ENCODE peak calls at places on chromosome 21, in ten cellular contexts. V is fibroblast of pulmonary artery, P is left lung, G is Panc1, H is T-helper 2 cell, D is Peyer's patch, K is naive B cell, M is stromal cell of bone marrow, L is left ventricle myocardium inferior, R is amniotic epithelial cell. S is an unnamed sample.
A peak's percentile ranks its signal among the peaks of the same experiment; 100 is the strongest.

GRCh38 chr21:38349111-38349746 is 92.4 kb downstream of the KCNJ15 start:
- DNase-seq in D (no peak), K (no peak), M (peak; percentile 99), P (no peak), R (no peak), G (no peak), H (no peak), L (no peak), V (peak; percentile 27), S (peak; percentile 40)

GRCh38 chr21:7952648-7953047 is 2568.7 kb upstream of the TPTE start:
- DNase-seq in K (no peak), V (no peak), D (no peak), G (no peak), L (no peak), P (no peak), R (no peak), H (no peak), M (no peak), S (no peak)

GRCh38 chr21:45384656-45385548 is 20.1 kb upstream of the COL18A1 start:
- DNase-seq in H (no peak), K (no peak), M (no peak), L (no peak), R (no peak), P (peak; percentile 19), D (no peak), G (no peak), V (no peak), S (peak; percentile 44)

GRCh38 chr21:46207006-46207919 is 21.3 kb downstream of the LSS start:
- DNase-seq in V (no peak), R (no peak), L (no peak), D (no peak), H (no peak), P (no peak), K (no peak), M (no peak), G (no peak), S (no peak)

GRCh38 chr21:42456457-42456856 is 39.6 kb downstream of the RSPH1 start:
- DNase-seq in K (no peak), G (no peak), P (no peak), L (no peak), M (no peak), R (no peak), H (no peak), D (peak; percentile 82), V (no peak), S (no peak)

GRCh38 chr21:45224189-45224938 is 63.3 kb downstream of the POFUT2 start:
- DNase-seq in G (no peak), P (no peak), K (no peak), R (no peak), M (no peak), L (no peak), H (peak; percentile 44), D (peak; percentile 77), V (no peak), S (no peak)

GRCh38 chr21:28267449-28267848 is 725.2 kb downstream of the LTN1 start:
- DNase-seq in L (no peak), K (no peak), V (no peak), D (no peak), R (no peak), G (no peak), P (no peak), M (no peak), H (no peak), S (no peak)

GRCh38 chr21:46320331-46320801 is 3.3 kb downstream of the C21orf58 start:
- DNase-seq in M (no peak), V (no peak), G (no peak), D (no peak), H (no peak), K (no peak), L (no peak), P (no peak), R (no peak), S (peak; percentile 61)

GRCh38 chr21:35414511-35415139 is 365.5 kb upstream of the RUNX1 start:
- DNase-seq in D (no peak), K (no peak), P (no peak), V (no peak), H (no peak), M (no peak), R (no peak), L (no peak), G (no peak), S (no peak)

GRCh38 chr21:38507374-38507942 is 9.2 kb upstream of the ERG start:
- DNase-seq in H (no peak), V (no peak), L (no peak), P (no peak), R (no peak), D (no peak), K (no peak), G (no peak), M (no peak), S (no peak)

GRCh38 chr21:17462276-17462981 is 50.4 kb upstream of the CXADR start:
- DNase-seq in V (peak; percentile 21), G (no peak), K (no peak), L (no peak), H (no peak), M (no peak), D (peak; percentile 82), P (no peak), R (no peak), S (no peak)

GRCh38 chr21:18245493-18245967 is 897 bp downstream of the CHODL start:
- DNase-seq in G (no peak), K (no peak), V (no peak), L (no peak), P (no peak), M (no peak), H (no peak), D (no peak), R (no peak), S (no peak)

GRCh38 chr21:19908386-19908785 is 1089.8 kb upstream of the NCAM2 start:
- DNase-seq in L (no peak), K (no peak), H (no peak), P (no peak), V (no peak), G (no peak), M (no peak), D (no peak), R (no peak), S (no peak)

GRCh38 chr21:17270234-17270633 is 242.6 kb upstream of the CXADR start:
- DNase-seq in R (peak; percentile 37), G (no peak), K (no peak), D (no peak), P (no peak), L (peak; percentile 20), V (peak; percentile 73), H (no peak), M (peak; percentile 33), S (peak; percentile 36)

GRCh38 chr21:46553993-46554392 is 50.9 kb downstream of the S100B start:
- DNase-seq in D (no peak), R (no peak), K (no peak), H (no peak), P (no peak), G (no peak), V (no peak), M (no peak), L (no peak), S (no peak)

GRCh38 chr21:34612557-34612956 is 2.4 kb downstream of the RCAN1 start:
- DNase-seq in H (no peak), G (no peak), D (no peak), M (no peak), K (no peak), L (no peak), P (no peak), R (no peak), V (peak; percentile 23), S (no peak)

GRCh38 chr21:34054259-34054658 is 19.1 kb upstream of the MRPS6 start:
- DNase-seq in M (no peak), V (no peak), L (no peak), R (no peak), K (no peak), H (no peak), G (no peak), P (no peak), D (no peak), S (no peak)

GRCh38 chr21:37757631-37758376 is 158.5 kb downstream of the KCNJ6 start:
- DNase-seq in V (no peak), H (no peak), L (no peak), P (no peak), R (peak; percentile 16), G (no peak), M (no peak), K (no peak), D (no peak), S (no peak)

GRCh38 chr21:42512346-42513034 is 1.2 kb upstream of the SLC37A1 start:
- DNase-seq in K (no peak), V (no peak), M (no peak), H (no peak), D (no peak), L (no peak), P (no peak), G (no peak), R (no peak), S (no peak)

GRCh38 chr21:41678016-41678935 is 88.6 kb downstream of the RIPK4 start:
- DNase-seq in K (no peak), P (peak; percentile 60), D (peak; percentile 81), G (peak; percentile 59), M (no peak), L (no peak), R (no peak), H (no peak), V (no peak), S (no peak)

GRCh38 chr21:42560517-42561179 is 47.0 kb downstream of the SLC37A1 start:
- DNase-seq in H (no peak), M (no peak), L (no peak), D (peak; percentile 25), G (no peak), P (peak; percentile 2), R (no peak), K (no peak), V (no peak), S (no peak)

GRCh38 chr21:37615962-37616361 is 249.4 kb downstream of the DYRK1A start:
- DNase-seq in M (no peak), P (no peak), G (no peak), H (no peak), L (no peak), R (no peak), K (no peak), D (no peak), V (no peak), S (no peak)

GRCh38 chr21:46168238-46168637 is 12.9 kb upstream of the FTCD start:
- DNase-seq in P (no peak), G (no peak), L (no peak), M (no peak), D (peak; percentile 30), V (no peak), R (no peak), K (no peak), H (no peak), S (no peak)

GRCh38 chr21:15141236-15141970 is 76.6 kb upstream of the NRIP1 start:
- DNase-seq in D (peak; percentile 73), G (no peak), H (no peak), L (no peak), M (no peak), R (no peak), V (no peak), P (peak; percentile 73), K (no peak), S (no peak)

GRCh38 chr21:28832013-28832714 is 160.5 kb downstream of the LTN1 start:
- DNase-seq in G (peak; percentile 13), D (no peak), H (no peak), V (peak; percentile 22), P (no peak), M (no peak), R (peak; percentile 66), K (no peak), L (no peak), S (peak; percentile 34)

GRCh38 chr21:15896501-15896900 is 166.7 kb downstream of the USP25 start:
- DNase-seq in L (no peak), R (no peak), V (no peak), H (no peak), M (no peak), G (no peak), K (no peak), D (no peak), P (no peak), S (no peak)

GRCh38 chr21:44845418-44846200 is 27.7 kb upstream of the SUMO3 start:
- DNase-seq in V (peak; percentile 64), M (no peak), R (peak; percentile 63), D (peak; percentile 73), H (no peak), K (peak; percentile 50), G (no peak), L (peak; percentile 80), P (peak; percentile 67), S (peak; percentile 82)

GRCh38 chr21:45590246-45590725 is 48.0 kb upstream of the SLC19A1 start:
- DNase-seq in K (no peak), L (peak; percentile 72), H (peak; percentile 60), R (peak; percentile 38), M (no peak), V (peak; percentile 70), D (peak; percentile 81), P (peak; percentile 81), G (no peak), S (peak; percentile 70)

S was measured in fibroblast of villous mesenchyme.